ENCODE peak calls at places on chromosomes 2 and 18, in four cellular contexts. J is AG08395, W is Calu3, G is DMS 273 treated with DMSO at 0.1 percent for 48 hours. O is an unnamed sample.

GRCh38 chr18:9380571-9381390 is 46.2 kb downstream of the TWSG1 start:
- DNase-seq in J (peak; percentile 44), G (peak; percentile 88), W (no peak), O (peak; percentile 2)

GRCh38 chr18:76709659-76710645 is 112.4 kb upstream of the ZNF236 start:
- DNase-seq in J (peak; percentile 73), W (peak; percentile 42), G (peak; percentile 13), O (peak; percentile 44)

GRCh38 chr18:63205791-63206252 is 113.7 kb downstream of the BCL2 start:
- DNase-seq in J (no peak), G (no peak), W (no peak), O (no peak)

GRCh38 chr2:26355038-26355995 is 8.7 kb upstream of the ADGRF3 start:
- DNase-seq in G (peak; percentile 42), J (peak; percentile 74), W (peak; percentile 44), O (peak; percentile 81)

GRCh38 chr2:173153486-173153885 is 77.8 kb downstream of the MAP3K20 start:
- DNase-seq in G (no peak), W (no peak), J (no peak), O (no peak)

GRCh38 chr2:172751564-172751963 is 15.9 kb downstream of the RAPGEF4 start:
- DNase-seq in J (no peak), G (no peak), W (no peak), O (no peak)

GRCh38 chr2:26609839-26610277 is 31.3 kb downstream of the CIB4 start:
- DNase-seq in G (no peak), J (no peak), W (no peak), O (no peak)

GRCh38 chr2:176582990-176583481 is 313.8 kb downstream of the MTX2 start:
- DNase-seq in J (peak; percentile 86), G (peak; percentile 10), W (peak; percentile 64), O (peak; percentile 70)

GRCh38 chr2:44087714-44088092 is 81.0 kb upstream of the PPM1B start:
- DNase-seq in W (no peak), G (no peak), J (no peak), O (no peak)

GRCh38 chr2:234751275-234751938 is 200.4 kb upstream of the SH3BP4 start:
- DNase-seq in J (no peak), G (no peak), W (no peak), O (no peak)

GRCh38 chr18:28581503-28582169 is 404.7 kb upstream of the CDH2 start:
- DNase-seq in G (no peak), W (no peak), J (no peak), O (no peak)

GRCh38 chr2:33104052-33104623 is 157.4 kb downstream of the LTBP1 start:
- DNase-seq in W (no peak), G (no peak), J (peak; percentile 47), O (no peak)

GRCh38 chr2:11160731-11161455 is 5.6 kb downstream of the SLC66A3 start:
- DNase-seq in W (no peak), J (no peak), G (no peak), O (no peak)

GRCh38 chr2:9638532-9638931 is 7.7 kb upstream of the YWHAQ start:
- DNase-seq in G (no peak), W (peak; percentile 68), J (peak; percentile 97), O (peak; percentile 78)

GRCh38 chr2:209425082-209426071 is 1.5 kb downstream of the MAP2 start:
- DNase-seq in W (peak; percentile 46), G (peak; percentile 48), J (peak; percentile 38), O (no peak)

GRCh38 chr2:109646961-109647360 is 32.8 kb downstream of the SOWAHC start:
- DNase-seq in G (no peak), W (no peak), J (no peak), O (no peak)

GRCh38 chr2:75896779-75897366 is 186.2 kb upstream of the GCFC2 start:
- DNase-seq in J (no peak), G (no peak), W (no peak), O (no peak)

GRCh38 chr2:186841940-186842339 is 7.0 kb downstream of the ZSWIM2 start:
- DNase-seq in W (no peak), J (peak; percentile 63), G (no peak), O (peak; percentile 29)

GRCh38 chr2:20410556-20411277 is 36.2 kb upstream of the RHOB start:
- DNase-seq in G (no peak), J (no peak), W (no peak), O (no peak)

GRCh38 chr18:33264566-33264965 is 176.0 kb downstream of the CCDC178 start:
- DNase-seq in G (no peak), W (no peak), J (no peak), O (no peak)

O was measured in HFF-Myc.